ENCODE peak calls at places on chromosomes 5 and 9, in five cellular contexts. E, C, V, Q and T are unnamed samples.

GRCh38 chr9:128102861-128103588 is 24.5 kb downstream of the PTGES2 start:
- DNase-seq in E (no peak), C (peak), V (no peak), Q (no peak), T (peak)

GRCh38 chr5:11851402-11851801 is 52.8 kb downstream of the CTNND2 start:
- DNase-seq in E (no peak), C (no peak), V (no peak), Q (no peak), T (no peak)

GRCh38 chr9:33939924-33940874 is 108.5 kb downstream of the UBAP2 start:
- DNase-seq in E (no peak), C (no peak), V (peak), Q (no peak), T (no peak)

GRCh38 chr9:113221800-113222481 is 597 bp downstream of the SLC31A1 start:
- DNase-seq in E (no peak), C (no peak), V (no peak), Q (no peak), T (peak)

GRCh38 chr9:893843-894420 is 52.4 kb downstream of the DMRT1 start:
- DNase-seq in E (peak), C (peak), V (peak), Q (peak), T (peak)

GRCh38 chr9:89491688-89492087 is 6.2 kb downstream of the SEMA4D start:
- DNase-seq in E (no peak), C (peak), V (no peak), Q (no peak), T (peak)

GRCh38 chr9:35839926-35840325 is 10.9 kb downstream of the TMEM8B start:
- DNase-seq in E (no peak), C (no peak), V (no peak), Q (no peak), T (no peak)

GRCh38 chr5:133366438-133366837 is 245.9 kb downstream of the FSTL4 start:
- DNase-seq in E (no peak), C (no peak), V (no peak), Q (no peak), T (no peak)

GRCh38 chr5:75045071-75045470 is 7.3 kb downstream of the GCNT4 start:
- DNase-seq in E (no peak), C (no peak), V (no peak), Q (no peak), T (no peak)

GRCh38 chr5:108727154-108727638 is 20.5 kb upstream of the FER start:
- DNase-seq in E (peak), C (no peak), V (peak), Q (peak), T (peak)

GRCh38 chr5:62538017-62538942 is 40.3 kb upstream of the LRRC70 start:
- DNase-seq in E (no peak), C (no peak), V (no peak), Q (no peak), T (no peak)

GRCh38 chr5:76958976-76959767 is 6.3 kb downstream of the CRHBP start:
- DNase-seq in E (no peak), C (no peak), V (no peak), Q (no peak), T (no peak)

GRCh38 chr5:21919417-21920022 is 933.6 kb downstream of the CDH12 start:
- DNase-seq in E (no peak), C (no peak), V (no peak), Q (no peak), T (no peak)

GRCh38 chr9:110257097-110257955 is 1.0 kb upstream of the TXN start:
- DNase-seq in E (no peak), C (peak), V (peak), Q (peak), T (peak)
- TF ChIP-seq POLR2A in E (no peak), C (no peak), V (no peak), Q (no peak), T (no peak)

DNA sequence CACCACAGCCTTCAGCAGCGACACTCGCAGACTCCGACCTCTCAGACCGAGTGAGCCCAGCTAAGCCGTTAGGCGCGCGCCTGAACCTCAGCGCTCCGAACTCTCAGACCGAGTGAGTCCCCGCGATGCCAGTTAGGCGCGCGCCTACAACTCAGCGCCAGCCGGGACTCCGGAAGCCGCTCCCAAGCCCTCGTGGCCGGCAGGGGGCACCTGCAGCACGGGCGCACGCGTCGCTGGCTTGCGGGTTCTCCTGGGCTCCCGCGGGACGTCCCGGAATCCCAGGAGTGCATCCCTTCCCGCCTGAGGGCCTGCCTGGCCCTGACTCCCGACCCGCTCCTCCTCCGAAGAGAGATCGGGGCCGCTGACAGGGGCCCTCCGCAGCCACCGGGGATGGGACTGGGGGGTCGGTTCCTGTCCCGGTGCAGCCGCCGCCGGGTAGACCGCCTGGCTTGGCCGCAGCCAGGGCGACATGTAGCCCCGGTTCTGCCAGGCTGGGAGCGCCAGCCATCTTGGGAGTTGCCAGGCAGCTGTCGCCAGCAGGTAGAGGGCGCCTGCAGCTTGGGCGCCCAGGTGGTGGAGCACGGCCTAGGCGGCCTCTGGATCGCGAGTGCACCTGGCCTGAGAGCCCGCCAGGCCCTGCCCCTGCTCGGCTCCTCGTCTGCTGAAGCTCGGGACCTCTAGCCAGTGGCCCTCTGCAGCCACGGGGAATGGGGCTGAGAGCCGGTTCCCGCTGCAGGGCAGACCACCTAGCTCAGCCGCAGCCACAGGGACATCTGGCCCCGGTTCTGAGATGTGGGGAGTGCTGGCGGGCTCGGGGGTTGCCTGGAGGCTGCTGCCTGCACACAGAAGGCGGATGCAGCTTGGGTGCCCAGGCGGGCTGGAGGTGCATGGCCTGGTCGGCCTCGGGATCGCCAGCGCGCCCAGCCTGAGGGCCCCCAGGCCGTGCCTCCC is at the start of gene ANKRD18A:
- DNase-seq in E (peak), C (peak), V (peak), Q (no peak), T (peak)
- TF ChIP-seq POLR2A in E (no peak), C (peak), V (peak), Q (no peak), T (peak)

GRCh38 chr9:134592018-134592818 is 49.4 kb upstream of the COL5A1 start:
- DNase-seq in E (no peak), C (no peak), V (no peak), Q (peak), T (peak)
- TF ChIP-seq POLR2A in E (no peak), C (no peak), V (no peak), Q (no peak), T (no peak)

GRCh38 chr9:136052991-136053756 is 41.9 kb downstream of the NACC2 start:
- DNase-seq in E (no peak), C (no peak), V (no peak), Q (no peak), T (no peak)

GRCh38 chr9:136053757-136054142 is 41.3 kb downstream of the NACC2 start:
- DNase-seq in E (no peak), C (no peak), V (no peak), Q (no peak), T (no peak)

GRCh38 chr9:136050706-136051567 is 44.2 kb downstream of the NACC2 start:
- DNase-seq in E (no peak), C (no peak), V (no peak), Q (no peak), T (peak)

GRCh38 chr9:136051568-136052432 is 43.3 kb downstream of the NACC2 start:
- DNase-seq in E (peak), C (peak), V (peak), Q (peak), T (peak)

DNA sequence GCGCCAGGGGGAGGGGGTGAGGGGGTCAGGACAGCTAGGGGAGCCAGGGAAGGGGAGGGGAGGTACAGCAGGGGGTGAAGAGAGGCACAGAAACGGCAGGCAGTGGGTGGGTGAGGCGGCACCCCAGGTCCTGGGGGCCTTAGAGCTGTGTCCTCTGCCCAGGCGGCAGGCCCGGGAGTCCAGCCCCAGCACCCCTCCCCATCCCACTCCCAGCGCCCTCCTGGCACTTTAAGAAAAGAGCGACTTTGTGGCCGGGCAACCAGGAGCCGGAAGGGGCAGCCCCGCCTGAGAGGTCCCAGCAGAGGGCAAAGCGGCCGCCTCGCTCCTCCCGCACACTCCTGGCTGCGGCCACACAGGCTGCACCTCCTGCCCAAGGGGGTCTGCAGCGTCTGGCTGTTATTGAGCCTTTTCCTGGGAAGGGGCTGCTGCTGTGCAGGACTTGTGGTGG is 42.6 kb downstream of the NACC2 start:
- DNase-seq in E (no peak), C (peak), V (no peak), Q (no peak), T (no peak)
- TF ChIP-seq POLR2A in E (no peak), C (no peak), V (no peak), Q (no peak), T (no peak)

GRCh38 chr5:141513627-141514329 is 24.9 kb downstream of the PCDHGC5 start:
- DNase-seq in E (peak), C (no peak), V (peak), Q (peak), T (peak)
- TF ChIP-seq POLR2A in E (no peak), C (no peak), V (no peak), Q (no peak), T (no peak)

GRCh38 chr9:134152022-134152448 is 12.3 kb downstream of the RNU6ATAC start:
- DNase-seq in E (no peak), C (no peak), V (no peak), Q (no peak), T (no peak)
- TF ChIP-seq POLR2A in E (no peak), C (no peak), V (no peak), Q (no peak), T (no peak)

GRCh38 chr5:172809774-172810173 is 24.3 kb upstream of the ERGIC1 start:
- DNase-seq in E (no peak), C (no peak), V (no peak), Q (no peak), T (no peak)

GRCh38 chr5:172805736-172806255 is 28.3 kb upstream of the ERGIC1 start:
- DNase-seq in E (no peak), C (no peak), V (no peak), Q (no peak), T (no peak)

GRCh38 chr5:172805018-172805683 is 28.9 kb upstream of the ERGIC1 start:
- DNase-seq in E (no peak), C (no peak), V (no peak), Q (no peak), T (no peak)

GRCh38 chr5:172807766-172808311 is 26.2 kb upstream of the ERGIC1 start:
- DNase-seq in E (no peak), C (no peak), V (no peak), Q (no peak), T (peak)

DNA sequence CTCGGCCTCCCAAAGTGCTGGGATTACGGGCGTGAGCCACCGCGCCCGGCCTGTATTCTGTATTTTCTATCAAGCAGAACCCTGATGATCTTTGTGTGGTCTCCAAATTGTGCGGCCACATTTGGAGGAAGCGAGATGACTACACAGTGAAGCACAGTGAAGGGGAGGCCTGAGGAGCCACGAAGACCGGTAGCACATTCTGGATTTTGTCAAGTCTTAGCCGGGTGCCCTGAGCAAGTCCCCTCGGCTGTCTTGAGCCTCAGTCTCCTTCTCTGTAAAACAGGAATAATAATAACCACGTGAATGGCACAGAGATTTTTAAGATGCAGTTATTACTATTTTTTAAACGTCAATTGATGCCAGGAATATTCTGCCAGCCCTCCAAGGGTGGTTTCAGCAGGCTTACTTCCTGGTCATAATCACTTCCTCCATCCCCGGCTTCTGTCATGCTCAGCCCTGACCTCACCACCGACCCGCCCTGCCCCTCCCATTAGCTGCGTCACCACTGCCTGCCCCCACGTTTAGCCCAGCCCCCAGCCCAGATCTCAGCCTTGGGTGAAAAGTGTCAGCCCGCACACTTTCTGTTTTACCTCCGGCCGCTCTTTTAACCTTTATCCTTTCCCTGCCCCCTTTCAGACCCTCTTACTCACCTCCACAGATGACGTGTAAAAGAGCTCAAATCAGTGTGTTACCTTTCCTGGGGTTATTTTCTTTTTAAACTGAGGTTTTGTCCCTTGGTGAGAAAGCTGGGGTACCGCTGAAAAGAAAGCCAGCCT is 27.0 kb upstream of the ERGIC1 start:
- DNase-seq in E (peak), C (peak), V (peak), Q (peak), T (peak)
- TF ChIP-seq POLR2A in E (no peak), C (peak), V (peak), Q (peak), T (peak)

GRCh38 chr5:58090704-58091103 is 369.2 kb downstream of the PLK2 start:
- DNase-seq in E (no peak), C (no peak), V (no peak), Q (no peak), T (no peak)

GRCh38 chr5:58087131-58087530 is 372.8 kb downstream of the PLK2 start:
- DNase-seq in E (no peak), C (no peak), V (no peak), Q (no peak), T (no peak)

GRCh38 chr5:58088941-58089340 is 370.9 kb downstream of the PLK2 start:
- DNase-seq in E (no peak), C (no peak), V (no peak), Q (no peak), T (no peak)

GRCh38 chr5:58087905-58088304 is 372.0 kb downstream of the PLK2 start:
- DNase-seq in E (no peak), C (no peak), V (no peak), Q (no peak), T (no peak)

GRCh38 chr5:58085800-58086199 is 374.1 kb downstream of the PLK2 start:
- DNase-seq in E (no peak), C (peak), V (no peak), Q (no peak), T (no peak)
- TF ChIP-seq POLR2A in E (no peak), C (no peak), V (no peak), Q (no peak), T (no peak)